ENCODE peak calls at places on chromosomes 12 and 14, in seven cellular contexts. One of them, this sample, is unnamed.

GRCh38 chr14:91586451-91586850 is 76.3 kb upstream of the PPP4R3A start:
- DNase-seq in H9: no peak
- DNase-seq in mesenchymal stem cell: no peak
- DNase-seq in IMR-90: no peak
- DNase-seq in mesendoderm: no peak
- DNase-seq in H1: no peak
- DNase-seq in trophoblast cell: no peak
- DNase-seq in this sample: no peak

GRCh38 chr12:49389092-49389703 is 21.9 kb downstream of the SPATS2 start:
- DNase-seq in mesenchymal stem cell: no peak
- DNase-seq in IMR-90: no peak
- DNase-seq in H9: peak
- DNase-seq in H1: peak
- DNase-seq in mesendoderm: peak
- DNase-seq in trophoblast cell: peak
- DNase-seq in this sample: peak

GRCh38 chr12:71780207-71780822 is 25.7 kb downstream of the RAB21 start:
- DNase-seq in mesendoderm: peak
- DNase-seq in mesenchymal stem cell: peak
- DNase-seq in trophoblast cell: peak
- DNase-seq in H9: no peak
- DNase-seq in IMR-90: peak
- DNase-seq in H1: no peak
- DNase-seq in this sample: no peak

GRCh38 chr14:45610303-45610702 is 357.3 kb upstream of the MIS18BP1 start:
- DNase-seq in H1: no peak
- DNase-seq in mesenchymal stem cell: peak
- DNase-seq in mesendoderm: peak
- DNase-seq in trophoblast cell: peak
- DNase-seq in H9: no peak
- DNase-seq in IMR-90: no peak
- DNase-seq in this sample: peak

GRCh38 chr14:75399819-75400678 is 27.8 kb upstream of the JDP2 start:
- DNase-seq in H1: no peak
- DNase-seq in trophoblast cell: peak
- DNase-seq in mesendoderm: peak
- DNase-seq in mesenchymal stem cell: no peak
- DNase-seq in H9: no peak
- DNase-seq in IMR-90: no peak
- DNase-seq in this sample: no peak

GRCh38 chr12:10497602-10498001 is 8.1 kb upstream of the EIF2S3B start:
- DNase-seq in mesendoderm: no peak
- DNase-seq in trophoblast cell: no peak
- DNase-seq in H1: no peak
- DNase-seq in mesenchymal stem cell: no peak
- DNase-seq in H9: no peak
- DNase-seq in IMR-90: no peak
- DNase-seq in this sample: no peak

GRCh38 chr12:29242921-29243431 is 93.9 kb downstream of the FAR2 start:
- DNase-seq in mesendoderm: peak
- DNase-seq in H9: no peak
- DNase-seq in IMR-90: no peak
- DNase-seq in trophoblast cell: no peak
- DNase-seq in H1: no peak
- DNase-seq in mesenchymal stem cell: peak
- DNase-seq in this sample: no peak

GRCh38 chr12:122646568-122647220 is 56.5 kb downstream of the HCAR2 start:
- DNase-seq in mesendoderm: no peak
- DNase-seq in H9: no peak
- DNase-seq in mesenchymal stem cell: peak
- DNase-seq in H1: no peak
- DNase-seq in trophoblast cell: peak
- DNase-seq in IMR-90: peak
- DNase-seq in this sample: no peak

GRCh38 chr14:75566321-75566720 is 12.1 kb upstream of the FLVCR2 start:
- DNase-seq in IMR-90: no peak
- DNase-seq in mesendoderm: no peak
- DNase-seq in H9: no peak
- DNase-seq in H1: no peak
- DNase-seq in mesenchymal stem cell: peak
- DNase-seq in trophoblast cell: peak
- DNase-seq in this sample: no peak

GRCh38 chr12:26125451-26126339 is 858 bp upstream of the BHLHE41 start:
- DNase-seq in H1: no peak
- DNase-seq in IMR-90: peak
- DNase-seq in mesendoderm: peak
- DNase-seq in mesenchymal stem cell: peak
- DNase-seq in trophoblast cell: peak
- DNase-seq in H9: peak
- DNase-seq in this sample: peak

GRCh38 chr12:6772331-6772695 is at the start of gene LAG3:
- DNase-seq in H1: no peak
- DNase-seq in mesenchymal stem cell: no peak
- DNase-seq in mesendoderm: no peak
- DNase-seq in IMR-90: no peak
- DNase-seq in trophoblast cell: no peak
- DNase-seq in H9: no peak
- DNase-seq in this sample: no peak

GRCh38 chr12:52168019-52168717 is 23.6 kb downstream of the KRT80 start:
- DNase-seq in mesenchymal stem cell: peak
- DNase-seq in H1: no peak
- DNase-seq in mesendoderm: no peak
- DNase-seq in IMR-90: peak
- DNase-seq in trophoblast cell: no peak
- DNase-seq in H9: no peak
- DNase-seq in this sample: no peak

GRCh38 chr12:41510470-41510869 is 322.4 kb downstream of the PDZRN4 start:
- DNase-seq in trophoblast cell: no peak
- DNase-seq in mesendoderm: no peak
- DNase-seq in H1: no peak
- DNase-seq in IMR-90: no peak
- DNase-seq in H9: no peak
- DNase-seq in mesenchymal stem cell: no peak
- DNase-seq in this sample: no peak

GRCh38 chr14:52907949-52908348 is 42.9 kb downstream of the FERMT2 start:
- DNase-seq in mesenchymal stem cell: no peak
- DNase-seq in mesendoderm: no peak
- DNase-seq in trophoblast cell: no peak
- DNase-seq in H9: no peak
- DNase-seq in IMR-90: no peak
- DNase-seq in H1: no peak
- DNase-seq in this sample: no peak

GRCh38 chr12:89245090-89245489 is 107.2 kb downstream of the DUSP6 start:
- DNase-seq in mesenchymal stem cell: peak
- DNase-seq in IMR-90: peak
- DNase-seq in H1: no peak
- DNase-seq in H9: no peak
- DNase-seq in trophoblast cell: peak
- DNase-seq in mesendoderm: peak
- DNase-seq in this sample: no peak

GRCh38 chr12:58765076-58765475 is 155.2 kb downstream of the LRIG3 start:
- DNase-seq in mesendoderm: no peak
- DNase-seq in H9: no peak
- DNase-seq in H1: no peak
- DNase-seq in trophoblast cell: no peak
- DNase-seq in mesenchymal stem cell: no peak
- DNase-seq in IMR-90: no peak
- DNase-seq in this sample: no peak

GRCh38 chr12:24561882-24562760 is 386.8 kb downstream of the BCAT1 start:
- DNase-seq in H1: no peak
- DNase-seq in mesenchymal stem cell: peak
- DNase-seq in mesendoderm: peak
- DNase-seq in H9: peak
- DNase-seq in IMR-90: peak
- DNase-seq in trophoblast cell: peak
- DNase-seq in this sample: peak

GRCh38 chr12:57943438-57944080 is 2.2 kb downstream of the ATP23 start:
- DNase-seq in trophoblast cell: no peak
- DNase-seq in IMR-90: no peak
- DNase-seq in mesenchymal stem cell: no peak
- DNase-seq in H9: no peak
- DNase-seq in mesendoderm: no peak
- DNase-seq in H1: no peak
- DNase-seq in this sample: no peak

GRCh38 chr12:10968765-10969456 is 17.8 kb downstream of the TAS2R50 start:
- DNase-seq in IMR-90: peak
- DNase-seq in trophoblast cell: peak
- DNase-seq in mesenchymal stem cell: peak
- DNase-seq in H9: no peak
- DNase-seq in H1: no peak
- DNase-seq in mesendoderm: no peak
- DNase-seq in this sample: no peak

GRCh38 chr12:98901189-98901588 is 256.1 kb downstream of the APAF1 start:
- DNase-seq in trophoblast cell: no peak
- DNase-seq in mesendoderm: peak
- DNase-seq in H9: no peak
- DNase-seq in IMR-90: no peak
- DNase-seq in mesenchymal stem cell: no peak
- DNase-seq in H1: no peak
- DNase-seq in this sample: no peak

GRCh38 chr14:74891870-74892269 is 10.2 kb downstream of the DLST start:
- DNase-seq in IMR-90: peak
- DNase-seq in mesendoderm: no peak
- DNase-seq in H1: no peak
- DNase-seq in trophoblast cell: no peak
- DNase-seq in mesenchymal stem cell: no peak
- DNase-seq in H9: no peak
- DNase-seq in this sample: no peak

GRCh38 chr14:51422704-51423103 is 182.7 kb downstream of the TMX1 start:
- DNase-seq in H9: no peak
- DNase-seq in mesenchymal stem cell: no peak
- DNase-seq in mesendoderm: no peak
- DNase-seq in IMR-90: no peak
- DNase-seq in trophoblast cell: no peak
- DNase-seq in H1: no peak
- DNase-seq in this sample: no peak

GRCh38 chr14:74492413-74493342 is at the start of gene NPC2:
- DNase-seq in trophoblast cell: peak
- DNase-seq in mesendoderm: no peak
- DNase-seq in IMR-90: no peak
- DNase-seq in mesenchymal stem cell: peak
- DNase-seq in H9: no peak
- DNase-seq in H1: no peak
- DNase-seq in this sample: no peak

GRCh38 chr14:59202031-59202430 is 13.6 kb downstream of the DAAM1 start:
- DNase-seq in mesendoderm: no peak
- DNase-seq in IMR-90: no peak
- DNase-seq in trophoblast cell: no peak
- DNase-seq in H1: no peak
- DNase-seq in H9: no peak
- DNase-seq in mesenchymal stem cell: no peak
- DNase-seq in this sample: no peak

GRCh38 chr12:53443955-53444354 is 2.4 kb downstream of the PRR13 start:
- DNase-seq in IMR-90: no peak
- DNase-seq in mesendoderm: peak
- DNase-seq in mesenchymal stem cell: no peak
- DNase-seq in trophoblast cell: no peak
- DNase-seq in H1: no peak
- DNase-seq in H9: no peak
- DNase-seq in this sample: no peak
- H2AK5ac ChIP-seq in IMR-90: no peak
- H2AK5ac ChIP-seq in mesendoderm: no peak
- H2AK5ac ChIP-seq in mesenchymal stem cell: no peak
- H2AK5ac ChIP-seq in trophoblast cell: no peak
- H2AK5ac ChIP-seq in H1: no peak
- H2AK5ac ChIP-seq in H9: no peak
- H2AK5ac ChIP-seq in this sample: no peak

DNA sequence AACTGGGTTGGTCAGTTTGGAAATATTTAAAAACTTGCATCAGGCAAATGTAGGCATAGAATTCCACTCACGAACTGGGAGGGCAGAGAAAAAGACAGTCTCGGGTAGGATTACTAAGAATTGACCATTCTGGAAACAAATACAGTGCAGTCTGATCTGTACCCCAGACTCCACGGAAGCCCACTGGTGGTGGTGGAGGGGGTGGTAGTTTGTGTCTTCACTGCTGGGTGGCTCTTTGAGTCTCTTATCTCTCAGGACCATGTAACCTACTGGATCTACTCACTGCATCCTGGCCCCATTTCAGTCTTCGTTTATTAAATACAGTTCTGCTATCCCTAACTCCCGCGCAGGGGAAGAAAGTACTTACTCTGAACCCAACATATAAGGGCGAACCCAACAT is 1.8 kb downstream of the SLC2A3 start:
- DNase-seq in mesenchymal stem cell: peak
- DNase-seq in IMR-90: no peak
- DNase-seq in trophoblast cell: peak
- DNase-seq in H1: no peak
- DNase-seq in H9: no peak
- DNase-seq in mesendoderm: no peak
- DNase-seq in this sample: no peak
- H2AK5ac ChIP-seq in mesenchymal stem cell: no peak
- H2AK5ac ChIP-seq in IMR-90: peak
- H2AK5ac ChIP-seq in trophoblast cell: no peak
- H2AK5ac ChIP-seq in H1: no peak
- H2AK5ac ChIP-seq in H9: no peak
- H2AK5ac ChIP-seq in mesendoderm: no peak
- H2AK5ac ChIP-seq in this sample: no peak

DNA sequence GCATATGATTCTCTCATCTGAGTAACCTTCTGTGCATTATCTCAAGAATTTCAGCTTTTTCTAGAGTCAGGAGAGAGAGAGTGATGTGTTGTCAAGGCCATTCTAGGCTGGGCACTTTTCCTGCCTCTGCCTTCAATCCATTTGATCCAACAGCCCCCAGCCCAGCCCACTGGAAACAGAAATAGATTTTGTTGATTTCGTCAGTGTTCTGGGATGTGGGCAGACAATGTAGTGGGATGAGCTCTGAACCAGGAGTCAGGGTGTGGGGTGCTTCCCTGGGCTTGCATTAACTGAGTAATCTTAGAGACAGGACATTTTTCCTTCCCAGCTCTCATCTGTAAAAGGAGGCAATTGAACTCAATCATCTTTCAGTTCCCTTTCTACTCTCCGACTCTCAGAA is 42.5 kb upstream of the RPH3A start:
- DNase-seq in mesenchymal stem cell: no peak
- DNase-seq in mesendoderm: no peak
- DNase-seq in IMR-90: no peak
- DNase-seq in H9: no peak
- DNase-seq in trophoblast cell: no peak
- DNase-seq in H1: no peak
- DNase-seq in this sample: no peak
- H2AK5ac ChIP-seq in mesenchymal stem cell: no peak
- H2AK5ac ChIP-seq in mesendoderm: no peak
- H2AK5ac ChIP-seq in IMR-90: no peak
- H2AK5ac ChIP-seq in H9: no peak
- H2AK5ac ChIP-seq in trophoblast cell: no peak
- H2AK5ac ChIP-seq in H1: no peak
- H2AK5ac ChIP-seq in this sample: no peak

DNA sequence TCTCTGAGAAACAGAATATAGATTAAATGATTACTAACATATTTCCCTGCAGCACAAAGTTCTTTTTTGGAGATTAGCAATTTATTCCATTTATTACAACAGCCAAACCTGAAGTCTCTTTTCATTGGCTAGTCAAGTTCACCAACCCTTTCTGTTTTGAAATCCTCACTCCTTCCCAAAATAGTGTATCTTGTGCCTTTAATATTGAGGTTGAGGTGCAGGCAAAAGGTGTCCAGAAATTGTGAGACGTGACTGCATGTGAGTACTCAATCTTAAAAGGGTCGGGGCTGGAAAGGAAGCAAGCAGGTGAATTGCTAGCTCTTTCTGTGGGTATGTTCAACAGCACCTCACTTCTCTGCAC is 11.1 kb upstream of the FOXN3 start:
- DNase-seq in IMR-90: no peak
- DNase-seq in trophoblast cell: no peak
- DNase-seq in H9: no peak
- DNase-seq in mesenchymal stem cell: no peak
- DNase-seq in mesendoderm: no peak
- DNase-seq in H1: no peak
- DNase-seq in this sample: no peak
- H2AK5ac ChIP-seq in IMR-90: peak
- H2AK5ac ChIP-seq in trophoblast cell: peak
- H2AK5ac ChIP-seq in H9: no peak
- H2AK5ac ChIP-seq in mesenchymal stem cell: peak
- H2AK5ac ChIP-seq in mesendoderm: no peak
- H2AK5ac ChIP-seq in H1: peak
- H2AK5ac ChIP-seq in this sample: no peak